ENCODE peak calls at places on chromosomes 5 and 9, in four cellular contexts. S is neural progenitor cell, J is SIG-M5, A is coronary artery. H is an unnamed sample.
A peak's percentile ranks its signal among the peaks of the same experiment; 100 is the strongest.

GRCh38 chr9:13568446-13568845 is 289.0 kb upstream of the MPDZ start:
- DNase-seq in S (no peak), J (no peak), A (no peak), H (no peak)

GRCh38 chr5:71014186-71014585 is 11.0 kb downstream of the NAIP start:
- DNase-seq in S (no peak), J (no peak), A (no peak), H (no peak)

GRCh38 chr5:15502208-15502607 is 2.2 kb downstream of the FBXL7 start:
- DNase-seq in S (no peak), J (no peak), A (no peak), H (no peak)

GRCh38 chr9:91174772-91175171 is 186.9 kb downstream of the AUH start:
- DNase-seq in S (no peak), J (peak; percentile 6), A (no peak), H (no peak)

GRCh38 chr5:57298985-57299491 is 125.2 kb downstream of the GPBP1 start:
- DNase-seq in S (peak; percentile 79), J (no peak), A (no peak), H (peak; percentile 72)

GRCh38 chr9:98043921-98044320 is 12.6 kb upstream of the NANS start:
- DNase-seq in S (no peak), J (no peak), A (no peak), H (no peak)

GRCh38 chr9:131589124-131589711 is 43.9 kb downstream of the PRRT1B start:
- DNase-seq in S (no peak), J (no peak), A (no peak), H (no peak)

GRCh38 chr9:94918038-94918753 is 191.7 kb downstream of the AOPEP start:
- DNase-seq in S (no peak), J (no peak), A (peak; percentile 46), H (no peak)

GRCh38 chr5:133440467-133441115 is 171.8 kb downstream of the FSTL4 start:
- DNase-seq in S (no peak), J (no peak), A (peak; percentile 83), H (no peak)